ENCODE peak calls at places on chromosome 14, in four cellular contexts. D, X, O and Y are unnamed samples.
A peak's percentile ranks its signal among the peaks of the same experiment; 100 is the strongest.

GRCh38 chr14:34700622-34701130 is 13.7 kb downstream of the CFL2 start:
- DNase-seq in D (no peak), X (no peak), O (no peak), Y (no peak)

GRCh38 chr14:95234426-95234825 is 77.1 kb upstream of the DICER1 start:
- DNase-seq in D (no peak), X (no peak), O (no peak), Y (no peak)

GRCh38 chr14:36901846-36902245 is 240.2 kb downstream of the PAX9 start:
- DNase-seq in D (no peak), X (no peak), O (no peak), Y (no peak)

GRCh38 chr14:75254381-75254821 is 24.2 kb upstream of the FOS start:
- DNase-seq in D (no peak), X (no peak), O (no peak), Y (no peak)

GRCh38 chr14:89658977-89659670 is 242.1 kb upstream of the FOXN3 start:
- DNase-seq in D (no peak), X (no peak), O (no peak), Y (no peak)

GRCh38 chr14:72513994-72514659 is 379.8 kb downstream of the DPF3 start:
- DNase-seq in D (peak; percentile 50), X (no peak), O (peak; percentile 10), Y (peak; percentile 19)

GRCh38 chr14:34628681-34629135 is 1.2 kb downstream of the SNX6 start:
- DNase-seq in D (peak; percentile 46), X (no peak), O (no peak), Y (peak; percentile 26)

GRCh38 chr14:105271224-105271890 is 23.0 kb downstream of the BTBD6 start:
- DNase-seq in D (peak; percentile 68), X (no peak), O (no peak), Y (no peak)

GRCh38 chr14:91367173-91368171 is 50.1 kb downstream of the CCDC88C start:
- DNase-seq in D (no peak), X (peak; percentile 82), O (no peak), Y (no peak)

GRCh38 chr14:24463017-24463805 is 20.6 kb upstream of the SDR39U1 start:
- DNase-seq in D (no peak), X (peak; percentile 25), O (no peak), Y (no peak)

GRCh38 chr14:69818760-69819191 is 21.7 kb upstream of the SLC10A1 start:
- DNase-seq in D (peak; percentile 76), X (peak; percentile 55), O (peak; percentile 66), Y (peak; percentile 71)

GRCh38 chr14:92780444-92780843 is 13.7 kb upstream of the GOLGA5 start:
- DNase-seq in D (no peak), X (no peak), O (no peak), Y (peak; percentile 27)

GRCh38 chr14:87979689-87980088 is 13.3 kb downstream of the GALC start:
- DNase-seq in D (no peak), X (no peak), O (no peak), Y (no peak)

GRCh38 chr14:77140937-77141591 is 527 bp downstream of the ZDHHC22 start:
- DNase-seq in D (peak; percentile 94), X (no peak), O (no peak), Y (peak; percentile 78)

GRCh38 chr14:61543946-61544345 is 151.4 kb upstream of the HIF1A start:
- DNase-seq in D (no peak), X (no peak), O (no peak), Y (no peak)

GRCh38 chr14:68571073-68571703 is 221.7 kb downstream of the ZFP36L1 start:
- DNase-seq in D (no peak), X (no peak), O (no peak), Y (no peak)

GRCh38 chr14:34711169-34711568 is 3.2 kb downstream of the CFL2 start:
- DNase-seq in D (peak; percentile 59), X (peak; percentile 50), O (no peak), Y (no peak)

GRCh38 chr14:56145965-56146364 is 27.8 kb downstream of the PELI2 start:
- DNase-seq in D (no peak), X (no peak), O (no peak), Y (peak; percentile 14)

GRCh38 chr14:72476657-72477499 is 417.0 kb downstream of the DPF3 start:
- DNase-seq in D (no peak), X (peak; percentile 100), O (peak; percentile 76), Y (peak; percentile 1)

GRCh38 chr14:39229222-39229543 is 4.5 kb upstream of the MIA2 start:
- DNase-seq in D (no peak), X (no peak), O (no peak), Y (no peak)

GRCh38 chr14:69376439-69376838 is 21.7 kb downstream of the ERH start:
- DNase-seq in D (no peak), X (no peak), O (no peak), Y (peak; percentile 16)

GRCh38 chr14:73283592-73284379 is 46.5 kb downstream of the PAPLN start:
- DNase-seq in D (no peak), X (no peak), O (no peak), Y (peak; percentile 46)

GRCh38 chr14:99360774-99361595 is 89.0 kb upstream of the BCL11B start:
- DNase-seq in D (peak; percentile 46), X (no peak), O (peak; percentile 67), Y (peak; percentile 22)

GRCh38 chr14:31886161-31886835 is 190.8 kb upstream of the ARHGAP5 start:
- DNase-seq in D (no peak), X (no peak), O (no peak), Y (no peak)

GRCh38 chr14:100103261-100104005 is 38.2 kb downstream of the EVL start:
- DNase-seq in D (no peak), X (no peak), O (no peak), Y (no peak)

GRCh38 chr14:95562892-95563685 is 28.2 kb downstream of the GLRX5 start:
- DNase-seq in D (no peak), X (no peak), O (no peak), Y (no peak)

GRCh38 chr14:61555056-61555838 is 140.1 kb upstream of the HIF1A start:
- DNase-seq in D (no peak), X (no peak), O (no peak), Y (no peak)

GRCh38 chr14:105248368-105249174 is at the start of gene BTBD6:
- DNase-seq in D (peak; percentile 99), X (peak; percentile 9), O (peak; percentile 61), Y (peak; percentile 85)

GRCh38 chr14:93951798-93952540 is 24.4 kb downstream of the ASB2 start:
- DNase-seq in D (no peak), X (no peak), O (no peak), Y (no peak)

GRCh38 chr14:102583726-102584125 is 8.7 kb upstream of the RCOR1 start:
- DNase-seq in D (no peak), X (no peak), O (no peak), Y (no peak)

GRCh38 chr14:68722186-68722585 is 70.7 kb downstream of the ZFP36L1 start:
- DNase-seq in D (no peak), X (no peak), O (no peak), Y (no peak)

GRCh38 chr14:68687746-68688145 is 105.1 kb downstream of the ZFP36L1 start:
- DNase-seq in D (no peak), X (no peak), O (peak; percentile 70), Y (peak; percentile 82)

GRCh38 chr14:91870001-91870400 is 2.7 kb upstream of the TC2N start:
- DNase-seq in D (no peak), X (no peak), O (no peak), Y (no peak)

GRCh38 chr14:63852271-63852816 is 460 bp upstream of the SYNE2 start:
- DNase-seq in D (peak; percentile 39), X (no peak), O (no peak), Y (peak; percentile 29)

GRCh38 chr14:35341454-35342159 is 49.4 kb downstream of the PSMA6 start:
- DNase-seq in D (peak; percentile 73), X (no peak), O (peak; percentile 45), Y (peak; percentile 93)

GRCh38 chr14:98249476-98249875 is 1022.5 kb downstream of the BCL11B start:
- DNase-seq in D (no peak), X (no peak), O (no peak), Y (no peak)

GRCh38 chr14:72261068-72261467 is 328.8 kb downstream of the RGS6 start:
- DNase-seq in D (no peak), X (no peak), O (no peak), Y (no peak)

GRCh38 chr14:94707494-94707893 is 62.4 kb downstream of the GSC start:
- DNase-seq in D (no peak), X (no peak), O (no peak), Y (peak; percentile 13)

GRCh38 chr14:104438166-104438887 is 141.2 kb upstream of the C14orf180 start:
- DNase-seq in D (peak; percentile 22), X (no peak), O (no peak), Y (no peak)

DNA sequence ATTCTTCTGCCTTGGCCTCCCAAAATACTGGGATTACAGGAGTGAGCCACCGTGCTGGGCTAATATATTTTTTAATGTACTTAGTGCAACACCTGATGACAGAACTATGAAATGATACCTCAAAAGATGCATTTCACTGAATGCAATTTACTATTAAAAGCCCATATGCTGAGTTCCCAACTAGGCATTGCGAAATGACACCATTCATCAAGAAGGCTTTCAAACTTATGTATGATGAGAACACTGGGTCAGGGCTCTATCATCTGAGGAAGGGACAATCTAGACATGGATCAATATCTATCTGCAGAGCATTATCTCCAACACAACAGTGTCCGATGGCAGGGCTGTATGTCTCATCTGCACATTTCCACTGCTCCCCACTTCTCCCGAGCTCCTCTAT is 7.1 kb upstream of the GCH1 start:
- DNase-seq in D (no peak), X (no peak), O (no peak), Y (no peak)
- TF ChIP-seq MAX in D (no peak), X (no peak), O (no peak), Y (no peak)

GRCh38 chr14:23320584-23321571 is at the start of gene PABPN1:
- DNase-seq in D (peak; percentile 94), X (peak; percentile 99), O (peak; percentile 100), Y (peak; percentile 100)
- TF ChIP-seq REST in D (no peak), X (no peak), O (no peak), Y (no peak)

GRCh38 chr14:67397536-67397935 is 14.4 kb downstream of the PLEK2 start:
- DNase-seq in D (no peak), X (no peak), O (no peak), Y (no peak)

GRCh38 chr14:67395876-67396189 is 16.1 kb downstream of the PLEK2 start:
- DNase-seq in D (no peak), X (no peak), O (no peak), Y (no peak)

GRCh38 chr14:67396381-67396965 is 15.5 kb downstream of the PLEK2 start:
- DNase-seq in D (no peak), X (no peak), O (no peak), Y (no peak)

GRCh38 chr14:67393689-67394088 is 18.3 kb downstream of the PLEK2 start:
- DNase-seq in D (no peak), X (no peak), O (no peak), Y (no peak)

GRCh38 chr14:67395086-67395875 is 16.7 kb downstream of the PLEK2 start:
- DNase-seq in D (no peak), X (no peak), O (no peak), Y (no peak)
- TF ChIP-seq MAX in D (no peak), X (no peak), O (no peak), Y (no peak)

GRCh38 chr14:101405171-101405883 is 156.0 kb upstream of the DIO3 start:
- DNase-seq in D (peak; percentile 77), X (no peak), O (no peak), Y (peak; percentile 29)
- TF ChIP-seq REST in D (no peak), X (no peak), O (no peak), Y (no peak)